ENCODE peak calls at places on chromosomes 5 and 9, in ten cellular contexts. Z is CD4-positive, alpha-beta T cell; Y is SW 1271; N is retina; Q is PC-9; A is ELR; F is NAMALWA; L is HepG2; G is stimulated activated CD8-positive, alpha-beta memory T cell treated with anti-CD3 and anti-CD28 coated beads, Interleukin-12 subunit alpha, Interleukin-12 subunit beta, amount 100 ng/mL, for 1 hour; U is mammary epithelial cell. C is an unnamed sample.

GRCh38 chr5:147822686-147823491 is 8.6 kb downstream of the SPINK1 start:
- DNase-seq in Q (peak), G (no peak), F (peak), L (peak), Y (peak), N (peak), A (peak), U (peak), Z (peak), C (peak)

GRCh38 chr5:96962540-96962991 is 26.7 kb downstream of the LNPEP start:
- DNase-seq in A (peak), Z (no peak), L (no peak), Q (no peak), G (no peak), U (no peak), Y (no peak), N (no peak), F (peak), C (no peak)

GRCh38 chr9:23686896-23687295 is 139.1 kb downstream of the ELAVL2 start:
- DNase-seq in Q (no peak), L (no peak), U (peak), Y (no peak), N (no peak), F (no peak), G (no peak), A (no peak), Z (no peak), C (no peak)

GRCh38 chr9:128637656-128638055 is 19.0 kb downstream of the DYNC2I2 start:
- DNase-seq in F (peak), G (no peak), U (no peak), A (no peak), L (no peak), N (no peak), Q (no peak), Y (no peak), Z (no peak), C (peak)

GRCh38 chr9:4475301-4475700 is 15.0 kb upstream of the SLC1A1 start:
- DNase-seq in G (no peak), U (no peak), F (no peak), N (no peak), Z (no peak), Y (no peak), L (no peak), Q (no peak), A (no peak), C (no peak)

GRCh38 chr9:70654144-70654543 is 239.7 kb upstream of the KLF9 start:
- DNase-seq in Y (no peak), F (no peak), Z (no peak), N (no peak), Q (no peak), L (no peak), U (no peak), A (no peak), G (no peak), C (no peak)

GRCh38 chr9:127907867-127908659 is 8.7 kb upstream of the ST6GALNAC6 start:
- DNase-seq in N (no peak), Y (no peak), L (no peak), Q (no peak), G (no peak), U (no peak), Z (no peak), A (no peak), F (no peak), C (no peak)

GRCh38 chr9:96245399-96245798 is 56.6 kb downstream of the HSD17B3 start:
- DNase-seq in A (peak), F (peak), L (no peak), Y (no peak), Q (no peak), N (no peak), G (no peak), U (no peak), Z (no peak), C (no peak)

GRCh38 chr9:114287001-114287762 is 35.7 kb upstream of the ORM1 start:
- DNase-seq in Y (no peak), F (no peak), G (no peak), L (no peak), A (no peak), Q (no peak), N (no peak), Z (no peak), U (no peak), C (no peak)

GRCh38 chr9:104080983-104081382 is 13.1 kb upstream of the SMC2 start:
- DNase-seq in Q (no peak), G (no peak), A (no peak), L (no peak), U (no peak), F (no peak), Z (no peak), Y (no peak), N (no peak), C (no peak)

GRCh38 chr9:82598254-82599039 is 464.5 kb downstream of the RASEF start:
- DNase-seq in Y (no peak), G (no peak), L (no peak), N (no peak), U (no peak), Z (no peak), A (no peak), F (no peak), Q (no peak), C (peak)

GRCh38 chr5:54234304-54234938 is 76.0 kb downstream of the ARL15 start:
- DNase-seq in A (peak), L (peak), Q (no peak), U (peak), Y (no peak), N (no peak), F (peak), G (no peak), Z (no peak), C (peak)

GRCh38 chr9:129968690-129969485 is 74.1 kb downstream of the FNBP1 start:
- DNase-seq in G (no peak), U (peak), Y (no peak), Q (no peak), N (no peak), Z (no peak), L (no peak), F (no peak), A (peak), C (peak)

GRCh38 chr5:21071421-21071820 is 1083.4 kb upstream of the CDH18 start:
- DNase-seq in U (no peak), G (no peak), Z (no peak), N (no peak), Q (no peak), Y (no peak), L (no peak), F (no peak), A (peak), C (no peak)

GRCh38 chr5:169805527-169805934 is 168.5 kb downstream of the DOCK2 start:
- DNase-seq in N (no peak), L (no peak), Z (no peak), G (no peak), F (no peak), Y (no peak), A (no peak), U (no peak), Q (no peak), C (no peak)

GRCh38 chr5:6704361-6704851 is 8.8 kb upstream of the TENT4A start:
- DNase-seq in F (no peak), L (no peak), Q (peak), Z (no peak), Y (no peak), G (no peak), A (peak), U (peak), N (no peak), C (peak)

GRCh38 chr5:143045062-143045461 is 274.9 kb downstream of the ARHGAP26 start:
- DNase-seq in G (no peak), U (no peak), Z (no peak), L (no peak), A (no peak), Q (no peak), Y (no peak), F (no peak), N (no peak), C (no peak)

GRCh38 chr5:137607771-137608170 is 108.6 kb upstream of the SPOCK1 start:
- DNase-seq in N (no peak), F (no peak), Q (no peak), G (no peak), U (no peak), L (no peak), Z (no peak), A (no peak), Y (no peak), C (no peak)

GRCh38 chr9:137083418-137084004 is 3.3 kb upstream of the MAN1B1 start:
- DNase-seq in N (peak), A (peak), L (peak), Y (peak), U (peak), F (no peak), G (no peak), Z (no peak), Q (peak), C (peak)

GRCh38 chr5:158814521-158814920 is 285.2 kb downstream of the EBF1 start:
- DNase-seq in N (no peak), Z (no peak), A (no peak), G (no peak), U (no peak), L (no peak), Y (no peak), F (no peak), Q (no peak), C (no peak)

GRCh38 chr5:35828092-35828598 is 28.5 kb upstream of the IL7R start:
- DNase-seq in Z (no peak), Y (no peak), F (no peak), U (no peak), G (no peak), Q (no peak), L (no peak), N (no peak), A (no peak), C (no peak)

GRCh38 chr5:18497089-18497488 is 862.8 kb downstream of the TAF11L14 start:
- DNase-seq in Z (no peak), Y (no peak), A (peak), Q (no peak), G (no peak), U (no peak), F (no peak), N (no peak), L (no peak), C (no peak)

GRCh38 chr5:173338380-173339015 is 10.3 kb upstream of the STC2 start:
- DNase-seq in U (no peak), N (no peak), G (no peak), A (no peak), F (no peak), L (no peak), Z (no peak), Y (no peak), Q (no peak), C (no peak)

GRCh38 chr9:127885508-127886281 is 8.2 kb upstream of the AK1 start:
- DNase-seq in Z (no peak), U (no peak), L (no peak), N (no peak), Q (no peak), A (no peak), F (no peak), Y (no peak), G (no peak), C (no peak)

GRCh38 chr5:154196955-154197652 is 6.6 kb downstream of the GALNT10 start:
- DNase-seq in A (peak), N (no peak), U (no peak), Y (no peak), Q (no peak), L (peak), F (peak), Z (no peak), G (no peak), C (peak)

GRCh38 chr9:23826120-23826629 is at the start of gene ELAVL2:
- DNase-seq in Z (peak), Q (no peak), U (peak), L (no peak), F (no peak), G (no peak), Y (no peak), A (peak), N (peak), C (peak)

GRCh38 chr9:116405321-116405720 is 251.7 kb downstream of the PAPPA start:
- DNase-seq in A (no peak), Q (no peak), U (no peak), G (no peak), Z (no peak), Y (no peak), F (no peak), L (no peak), N (no peak), C (no peak)

GRCh38 chr5:16787278-16787677 is 148.8 kb downstream of the MYO10 start:
- DNase-seq in Y (no peak), Q (no peak), L (no peak), Z (no peak), N (no peak), F (no peak), G (no peak), U (no peak), A (no peak), C (no peak)

GRCh38 chr9:81239388-81239787 is 450.0 kb downstream of the TLE1 start:
- DNase-seq in U (no peak), L (no peak), A (no peak), G (no peak), Q (no peak), Y (no peak), F (no peak), Z (no peak), N (no peak), C (no peak)

GRCh38 chr9:124457887-124458431 is 7.7 kb downstream of the ADGRD2 start:
- DNase-seq in Q (no peak), G (no peak), L (no peak), N (no peak), U (no peak), F (no peak), A (no peak), Y (no peak), Z (no peak), C (no peak)

GRCh38 chr5:163659568-163659902 is 154.1 kb downstream of the MAT2B start:
- DNase-seq in U (no peak), Z (no peak), G (no peak), A (no peak), F (no peak), N (no peak), Q (no peak), Y (no peak), L (no peak), C (no peak)

GRCh38 chr5:178467261-178468195 is 122.7 kb downstream of the COL23A1 start:
- DNase-seq in Z (no peak), Q (no peak), G (no peak), L (no peak), N (no peak), U (no peak), Y (no peak), F (no peak), A (peak), C (no peak)

GRCh38 chr5:119382167-119382566 is 26.3 kb downstream of the TNFAIP8 start:
- DNase-seq in Y (no peak), G (no peak), Q (no peak), N (no peak), F (no peak), L (no peak), A (peak), Z (no peak), U (no peak), C (peak)

GRCh38 chr9:133638076-133638475 is 1.9 kb downstream of the DBH start:
- DNase-seq in F (no peak), Y (no peak), Q (no peak), G (no peak), A (no peak), U (no peak), N (no peak), L (no peak), Z (no peak), C (no peak)

GRCh38 chr9:93288341-93288740 is 104.4 kb downstream of the WNK2 start:
- DNase-seq in G (no peak), L (peak), U (no peak), A (no peak), Y (no peak), F (no peak), Z (no peak), N (no peak), Q (no peak), C (no peak)